ENCODE peak calls at places on chromosomes 2 and 18, in five cellular contexts. M, F, G, V and O are unnamed samples.

GRCh38 chr2:2271471-2271941 is 59.6 kb downstream of the MYT1L start:
- DNase-seq in M (no peak), F (no peak), G (no peak), V (peak), O (no peak)

GRCh38 chr2:141595531-141595930 is 535.3 kb downstream of the LRP1B start:
- DNase-seq in M (no peak), F (no peak), G (no peak), V (peak), O (no peak)

GRCh38 chr2:147824625-147825024 is 20.2 kb upstream of the ACVR2A start:
- DNase-seq in M (no peak), F (no peak), G (no peak), V (no peak), O (no peak)

GRCh38 chr2:215527738-215528137 is 91.9 kb upstream of the FN1 start:
- DNase-seq in M (no peak), F (no peak), G (no peak), V (peak), O (no peak)

GRCh38 chr2:229081411-229081810 is 189.7 kb downstream of the PID1 start:
- DNase-seq in M (no peak), F (no peak), G (no peak), V (peak), O (no peak)

GRCh38 chr2:220302756-220303155 is 675.3 kb downstream of the SLC4A3 start:
- DNase-seq in M (no peak), F (no peak), G (no peak), V (peak), O (no peak)

GRCh38 chr2:8612734-8613179 is 69.1 kb upstream of the ID2 start:
- DNase-seq in M (no peak), F (no peak), G (no peak), V (no peak), O (no peak)

GRCh38 chr2:147182260-147182659 is 662.6 kb upstream of the ACVR2A start:
- DNase-seq in M (no peak), F (no peak), G (peak), V (no peak), O (no peak)

GRCh38 chr2:15993232-15993610 is 52.9 kb downstream of the MYCN start:
- DNase-seq in M (no peak), F (no peak), G (no peak), V (no peak), O (no peak)

GRCh38 chr2:11863513-11864328 is 117.3 kb downstream of the LPIN1 start:
- DNase-seq in M (peak), F (peak), G (peak), V (peak), O (peak)

GRCh38 chr2:85114586-85115330 is 18.4 kb upstream of the TCF7L1 start:
- DNase-seq in M (no peak), F (no peak), G (no peak), V (no peak), O (no peak)

GRCh38 chr2:234249873-234250272 is 199.4 kb downstream of the SPP2 start:
- DNase-seq in M (peak), F (no peak), G (no peak), V (peak), O (no peak)

GRCh38 chr18:54946149-54946581 is 13.1 kb downstream of the CCDC68 start:
- DNase-seq in M (peak), F (peak), G (peak), V (peak), O (no peak)

GRCh38 chr18:7945882-7946281 is 378.8 kb downstream of the PTPRM start:
- DNase-seq in M (peak), F (no peak), G (no peak), V (peak), O (no peak)

GRCh38 chr2:161046876-161047275 is 113.4 kb upstream of the TANK start:
- DNase-seq in M (no peak), F (no peak), G (no peak), V (no peak), O (no peak)

GRCh38 chr2:24404582-24404981 is 44.2 kb upstream of the ITSN2 start:
- DNase-seq in M (no peak), F (no peak), G (no peak), V (peak), O (no peak)

GRCh38 chr2:25252291-25253152 is 84.1 kb upstream of the POMC start:
- DNase-seq in M (peak), F (peak), G (peak), V (peak), O (peak)

GRCh38 chr2:239765911-239766310 is 259.2 kb downstream of the NDUFA10 start:
- DNase-seq in M (no peak), F (peak), G (no peak), V (no peak), O (no peak)

GRCh38 chr2:9074930-9075329 is 71.4 kb upstream of the MBOAT2 start:
- DNase-seq in M (no peak), F (no peak), G (no peak), V (no peak), O (no peak)

GRCh38 chr2:42089340-42089925 is 41.6 kb downstream of the PKDCC start:
- DNase-seq in M (peak), F (peak), G (peak), V (peak), O (peak)

GRCh38 chr2:24228470-24228869 is 53.6 kb downstream of the FAM228A start:
- DNase-seq in M (peak), F (no peak), G (no peak), V (no peak), O (no peak)

GRCh38 chr2:58539973-58540372 is 298.8 kb upstream of the FANCL start:
- DNase-seq in M (no peak), F (no peak), G (no peak), V (no peak), O (no peak)

GRCh38 chr18:58829263-58829662 is 35.4 kb upstream of the ZNF532 start:
- DNase-seq in M (no peak), F (no peak), G (no peak), V (peak), O (no peak)

GRCh38 chr2:105438104-105438929 is 39.5 kb upstream of the FHL2 start:
- DNase-seq in M (no peak), F (peak), G (peak), V (peak), O (no peak)

GRCh38 chr2:219131744-219132143 is 28.9 kb downstream of the NHEJ1 start:
- DNase-seq in M (no peak), F (no peak), G (no peak), V (no peak), O (no peak)

GRCh38 chr2:218343591-218343990 is 13.1 kb upstream of the CATIP start:
- DNase-seq in M (no peak), F (no peak), G (no peak), V (peak), O (no peak)

GRCh38 chr2:176162911-176163654 is 6.0 kb downstream of the HOXD3 start:
- DNase-seq in M (no peak), F (peak), G (no peak), V (peak), O (no peak)

GRCh38 chr2:233444501-233444900 is 90.2 kb downstream of the DGKD start:
- DNase-seq in M (no peak), F (peak), G (peak), V (no peak), O (no peak)

GRCh38 chr18:21163647-21164625 is 52.3 kb upstream of the ROCK1 start:
- DNase-seq in M (peak), F (no peak), G (no peak), V (peak), O (no peak)

GRCh38 chr18:31241900-31242409 is 76.0 kb upstream of the DSG1 start:
- DNase-seq in M (peak), F (peak), G (peak), V (peak), O (no peak)

GRCh38 chr2:180063494-180063893 is 56.4 kb upstream of the CWC22 start:
- DNase-seq in M (no peak), F (no peak), G (no peak), V (no peak), O (no peak)
- TF ChIP-seq CTCF in M (peak), F (no peak), G (no peak), V (no peak), O (no peak)

DNA sequence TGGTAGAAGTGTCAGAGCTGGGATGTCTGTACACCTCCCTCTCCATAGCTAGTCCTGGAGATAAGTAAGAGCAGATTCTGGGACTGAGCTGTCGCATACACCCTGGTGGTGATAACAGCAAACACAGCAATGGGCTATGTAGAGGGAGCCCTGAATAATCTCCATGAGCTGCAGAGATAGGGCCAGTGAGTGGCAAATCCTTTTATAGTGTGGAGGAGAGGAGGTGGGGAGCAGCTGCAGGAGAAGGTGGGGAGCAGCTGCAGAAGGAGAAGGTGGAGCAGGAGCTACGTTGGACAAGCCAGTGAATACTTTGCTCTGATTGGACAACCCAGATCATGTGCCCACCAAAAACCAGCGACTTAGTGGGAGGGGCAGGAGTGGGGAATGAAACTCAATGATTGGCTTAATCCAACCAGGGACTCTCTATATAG is 85.5 kb downstream of the TMEM247 start:
- DNase-seq in M (no peak), F (no peak), G (no peak), V (no peak), O (no peak)
- TF ChIP-seq CTCF in M (no peak), F (no peak), G (no peak), V (no peak), O (no peak)

GRCh38 chr18:49728542-49728941 is 84.8 kb downstream of the ACAA2 start:
- DNase-seq in M (no peak), F (peak), G (peak), V (peak), O (no peak)
- TF ChIP-seq CTCF in M (peak), F (peak), G (peak), V (peak), O (peak)

GRCh38 chr18:34942276-34942675 is 98.9 kb upstream of the MAPRE2 start:
- DNase-seq in M (no peak), F (no peak), G (no peak), V (peak), O (no peak)
- TF ChIP-seq CTCF in M (no peak), F (no peak), G (no peak), V (no peak), O (no peak)

GRCh38 chr2:48445091-48445725 is 84.7 kb upstream of the STON1 start:
- DNase-seq in M (peak), F (no peak), G (no peak), V (no peak), O (no peak)

GRCh38 chr2:48450256-48450655 is 79.7 kb upstream of the STON1 start:
- DNase-seq in M (no peak), F (no peak), G (no peak), V (no peak), O (no peak)

GRCh38 chr2:48450936-48451602 is 78.9 kb upstream of the STON1 start:
- DNase-seq in M (no peak), F (no peak), G (no peak), V (no peak), O (no peak)

GRCh38 chr2:48452108-48452507 is 77.8 kb upstream of the STON1 start:
- DNase-seq in M (no peak), F (no peak), G (no peak), V (no peak), O (no peak)

DNA sequence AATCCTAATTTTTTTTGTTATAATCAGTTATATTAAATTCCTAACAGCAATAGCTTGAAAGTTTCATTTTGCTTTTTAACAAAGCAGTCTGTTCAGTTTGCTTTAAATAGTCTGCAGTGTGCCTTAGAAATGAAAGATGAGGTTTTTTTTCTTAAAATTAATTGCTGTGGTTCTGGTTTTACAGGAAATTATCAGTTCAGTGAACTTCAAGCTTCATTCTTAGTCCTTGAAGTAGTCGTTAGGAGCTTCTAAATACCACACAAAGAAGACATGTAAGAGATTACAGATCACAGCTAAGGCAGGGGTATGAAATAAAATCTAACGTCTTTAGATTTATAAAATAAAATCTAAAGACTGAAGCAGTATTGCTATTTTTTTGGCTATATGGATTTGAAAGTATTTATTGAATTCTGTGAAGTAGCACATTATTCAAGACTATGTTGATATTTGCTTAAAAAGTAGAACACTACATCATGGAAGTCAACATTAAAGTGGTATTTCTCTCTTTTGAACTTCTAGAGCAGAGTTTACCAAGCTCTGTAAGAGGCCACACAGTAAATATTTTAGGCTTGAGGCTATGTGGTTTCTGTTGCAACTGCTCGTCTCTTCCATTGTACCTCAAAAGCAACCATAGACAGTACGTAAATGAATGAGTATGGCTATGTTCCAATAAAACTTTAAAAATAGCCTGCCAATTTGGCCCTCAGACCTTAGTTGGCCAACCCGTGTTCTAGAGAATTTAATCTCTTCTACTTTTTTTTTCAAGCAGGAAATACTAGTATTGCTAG is 81.5 kb upstream of the STON1 start:
- DNase-seq in M (peak), F (no peak), G (no peak), V (peak), O (no peak)
- TF ChIP-seq CTCF in M (no peak), F (no peak), G (no peak), V (no peak), O (no peak)